ENCODE peak calls at places on chromosomes 16 and 17, in seven cellular contexts. A, R, I, U, M, N and Q are unnamed samples.
A peak's percentile ranks its signal among the peaks of the same experiment; 100 is the strongest.

GRCh38 chr17:42803074-42803883 is 4.6 kb downstream of the CNTD1 start:
- DNase-seq in N (no peak), I (peak; percentile 46), M (no peak), R (no peak), U (no peak), A (no peak), Q (no peak)

GRCh38 chr17:51165680-51166197 is 472 bp upstream of the NME2 start:
- DNase-seq in I (no peak), M (no peak), A (no peak), R (no peak), U (no peak), N (no peak), Q (peak; percentile 32)

GRCh38 chr16:11196286-11196828 is 59.6 kb downstream of the SOCS1 start:
- DNase-seq in I (no peak), A (no peak), R (no peak), U (no peak), N (no peak), M (no peak), Q (no peak)

GRCh38 chr16:85326794-85327181 is 214.5 kb upstream of the CIBAR2 start:
- DNase-seq in I (no peak), M (no peak), A (no peak), R (no peak), N (no peak), U (no peak), Q (no peak)

GRCh38 chr17:38747385-38748328 is 479 bp downstream of the PCGF2 start:
- DNase-seq in N (no peak), I (no peak), R (no peak), U (no peak), A (no peak), M (peak; percentile 89), Q (no peak)

GRCh38 chr17:27209316-27209715 is 84.6 kb upstream of the WSB1 start:
- DNase-seq in R (no peak), I (no peak), A (no peak), N (no peak), M (no peak), U (no peak), Q (no peak)

GRCh38 chr17:16215965-16216316 is 607 bp upstream of the NCOR1 start:
- DNase-seq in R (peak; percentile 26), N (no peak), U (no peak), I (peak; percentile 28), M (peak; percentile 87), A (peak; percentile 18), Q (peak; percentile 59)

GRCh38 chr16:85969159-85969558 is 70.2 kb downstream of the IRF8 start:
- DNase-seq in N (no peak), U (no peak), R (no peak), I (peak; percentile 60), M (no peak), A (no peak), Q (no peak)